ENCODE peak calls at places on chromosomes 11 and 22, in five cellular contexts. J, H, S, P and Q are unnamed samples.

GRCh38 chr22:46009730-46010129 is 32.8 kb upstream of the WNT7B start:
- DNase-seq in J (no peak), S (no peak), P (no peak), H (no peak), Q (no peak)

GRCh38 chr22:41030891-41031290 is 61.5 kb upstream of the EP300 start:
- DNase-seq in J (no peak), P (no peak), S (no peak), H (no peak), Q (no peak)

GRCh38 chr11:101929516-101929915 is 13.2 kb upstream of the ANGPTL5 start:
- DNase-seq in J (no peak), H (no peak), S (no peak), P (no peak), Q (no peak)

GRCh38 chr11:69587454-69588081 is 53.4 kb upstream of the CCND1 start:
- DNase-seq in P (no peak), H (no peak), S (no peak), J (no peak), Q (no peak)

GRCh38 chr11:22798890-22799289 is 30.7 kb downstream of the SVIP start:
- DNase-seq in H (no peak), J (no peak), S (no peak), P (no peak), Q (no peak)

GRCh38 chr11:59807047-59807446 is 3.5 kb downstream of the MRPL16 start:
- DNase-seq in H (no peak), J (no peak), P (no peak), S (no peak), Q (no peak)

GRCh38 chr22:33811208-33811607 is 109.1 kb downstream of the LARGE1 start:
- DNase-seq in P (no peak), S (no peak), J (no peak), H (no peak), Q (no peak)

GRCh38 chr11:111999111-111999510 is 26.1 kb upstream of the DLAT start:
- DNase-seq in H (no peak), J (no peak), P (no peak), S (no peak), Q (no peak)

GRCh38 chr11:35943294-35943693 is 568 bp upstream of the LDLRAD3 start:
- DNase-seq in H (no peak), S (no peak), J (no peak), P (no peak), Q (no peak)
- H3K4me3 ChIP-seq in H (peak overlapping the region; percentile 64), S (peak overlapping the region; percentile 39), J (peak overlapping the region; percentile 74), P (peak overlapping the region; percentile 69), Q (peak overlapping the region; percentile 78)

DNA sequence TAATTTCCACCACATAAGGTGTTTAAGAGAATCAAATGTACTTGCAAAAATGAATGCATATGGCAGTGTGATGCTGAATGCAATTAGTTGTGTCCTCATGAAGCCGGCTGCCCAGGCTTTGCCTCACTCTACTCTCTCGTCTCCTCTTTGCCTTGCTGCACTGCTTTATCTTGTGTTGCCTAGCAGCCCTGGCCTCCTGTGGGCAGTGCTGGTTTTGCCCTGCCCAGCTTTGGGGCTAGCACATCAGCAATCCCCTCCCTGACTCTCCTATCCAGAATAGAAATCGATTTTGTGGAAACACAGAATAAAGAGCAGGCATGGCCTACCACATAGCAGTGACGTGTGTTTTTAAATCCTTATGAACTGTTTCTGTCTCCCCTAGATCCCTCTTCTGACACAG is 30.0 kb downstream of the LRRC32 start:
- DNase-seq in H (no peak), P (no peak), S (no peak), J (no peak), Q (no peak)
- H3K27ac ChIP-seq in H (no peak overlapping the region), P (no peak overlapping the region), S (no peak overlapping the region), J (no peak overlapping the region), Q (no peak overlapping the region)

GRCh38 chr22:50192056-50192824 is 6.5 kb downstream of the TRABD start:
- DNase-seq in P (no peak), S (no peak), H (no peak), J (no peak), Q (no peak)
- H3K4me3 ChIP-seq in P (no peak overlapping the region), S (no peak overlapping the region), H (no peak overlapping the region), J (no peak overlapping the region), Q (no peak overlapping the region)

GRCh38 chr22:22827187-22827948 is 60.2 kb upstream of the IGLL5 start:
- DNase-seq in P (no peak), J (no peak), S (no peak), H (no peak), Q (no peak)
- H3K27ac ChIP-seq in P (no peak overlapping the region), J (no peak overlapping the region), S (no peak overlapping the region), H (no peak overlapping the region), Q (no peak overlapping the region)

GRCh38 chr11:103806130-103806900 is 230.1 kb upstream of the DDI1 start:
- DNase-seq in H (peak; percentile 41), S (no peak), J (no peak), P (peak; percentile 44), Q (no peak)

GRCh38 chr11:103798456-103798855 is 238.0 kb upstream of the DDI1 start:
- DNase-seq in S (no peak), P (no peak), J (no peak), H (no peak), Q (no peak)

GRCh38 chr11:103805688-103806009 is 230.8 kb upstream of the DDI1 start:
- DNase-seq in J (no peak), S (no peak), H (no peak), P (no peak), Q (no peak)

GRCh38 chr11:103800406-103801114 is 235.9 kb upstream of the DDI1 start:
- DNase-seq in J (no peak), H (peak; percentile 21), P (peak; percentile 50), S (no peak), Q (no peak)

GRCh38 chr11:103803062-103803461 is 233.4 kb upstream of the DDI1 start:
- DNase-seq in H (no peak), S (no peak), P (no peak), J (no peak), Q (no peak)
- H3K4me3 ChIP-seq in H (no peak overlapping the region), S (no peak overlapping the region), P (no peak overlapping the region), J (no peak overlapping the region), Q (no peak overlapping the region)

DNA sequence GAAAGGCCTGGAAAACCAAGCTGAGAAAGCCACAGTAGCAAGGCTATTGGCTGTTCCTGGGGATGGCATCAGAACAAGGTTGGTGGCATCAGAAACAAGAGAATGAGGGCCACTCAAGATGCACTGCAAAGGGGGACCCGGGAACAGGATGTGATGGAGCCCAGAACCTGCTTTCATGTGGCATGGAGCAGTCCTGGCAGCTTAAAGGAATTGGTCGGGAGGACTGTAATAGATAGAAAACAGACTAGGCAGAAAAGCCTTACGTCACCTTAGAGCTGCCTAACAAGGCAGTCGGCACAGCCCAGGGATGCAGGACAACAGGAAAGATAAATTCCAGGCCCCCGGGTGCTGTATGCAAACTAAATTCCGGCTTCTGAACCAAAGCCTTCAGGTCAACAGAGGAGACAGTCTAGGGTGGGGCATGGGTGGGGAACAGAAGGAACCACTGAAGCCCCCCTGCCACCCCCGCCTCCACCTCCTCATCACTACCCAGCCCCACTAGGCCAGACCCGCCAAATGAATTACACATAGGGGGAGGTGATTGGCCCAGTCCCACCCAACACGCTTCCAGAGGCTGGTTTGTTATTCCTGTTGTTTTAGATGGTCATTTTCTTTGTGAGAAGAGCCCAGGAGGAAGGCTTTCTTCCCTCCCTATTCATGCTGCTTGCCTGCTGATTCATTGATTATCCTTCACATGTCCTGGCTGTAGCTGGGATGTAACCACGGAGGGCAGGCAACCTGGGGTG is 25.7 kb upstream of the LRRC55 start:
- DNase-seq in H (no peak), J (no peak), P (no peak), S (no peak), Q (peak; percentile 55)
- H3K27ac ChIP-seq in H (no peak overlapping the region), J (no peak overlapping the region), P (no peak overlapping the region), S (no peak overlapping the region), Q (no peak overlapping the region)

GRCh38 chr11:65489706-65490310 is 9.0 kb upstream of the MALAT1 start:
- DNase-seq in S (no peak), H (peak; percentile 54), P (peak; percentile 71), J (no peak), Q (peak; percentile 91)
- H3K4me3 ChIP-seq in S (no peak overlapping the region), H (peak overlapping the region; percentile 0), P (no peak overlapping the region), J (no peak overlapping the region), Q (no peak overlapping the region)